ENCODE peak calls at places on chromosomes 2 and 18, in seven cellular contexts. T is pancreas, K is GM19239, F is A172, R is NCI-H2171 treated with DMSO at 0.1 percent for 48 hours, J is endothelial cell of umbilical vein, U is hepatic stellate cell. G is an unnamed sample.

GRCh38 chr2:21228041-21228895 is 104.5 kb downstream of the TDRD15 start:
- DNase-seq in J (no peak), T (no peak), U (no peak), R (no peak), F (no peak), K (no peak), G (no peak)

GRCh38 chr2:144357623-144358400 is 162.1 kb downstream of the ZEB2 start:
- DNase-seq in K (peak; percentile 25), R (no peak), T (no peak), J (peak; percentile 92), U (peak; percentile 73), F (peak; percentile 96), G (no peak)

GRCh38 chr2:242035858-242036652 is 166.5 kb downstream of the RTP5 start:
- DNase-seq in T (no peak), R (no peak), U (no peak), K (no peak), J (no peak), F (no peak), G (no peak)

GRCh38 chr2:212348501-212348900 is 190.1 kb downstream of the ERBB4 start:
- DNase-seq in R (no peak), K (no peak), J (no peak), F (no peak), T (no peak), U (no peak), G (no peak)

GRCh38 chr2:156322103-156322671 is 10.3 kb downstream of the NR4A2 start:
- DNase-seq in R (no peak), J (no peak), K (no peak), F (no peak), U (no peak), T (no peak), G (no peak)

GRCh38 chr2:157324331-157324843 is 1.2 kb downstream of the ERMN start:
- DNase-seq in F (no peak), U (no peak), K (no peak), T (no peak), J (no peak), R (no peak), G (no peak)

GRCh38 chr2:206083602-206084467 is 2.1 kb downstream of the INO80D start:
- DNase-seq in J (peak; percentile 24), K (peak; percentile 12), R (peak; percentile 40), F (no peak), T (no peak), U (no peak), G (no peak)

GRCh38 chr2:152047826-152048476 is 50.9 kb downstream of the CACNB4 start:
- DNase-seq in F (no peak), K (no peak), J (no peak), T (no peak), U (no peak), R (peak; percentile 45), G (no peak)

GRCh38 chr18:49875155-49875554 is 61.8 kb upstream of the ACAA2 start:
- DNase-seq in R (no peak), K (no peak), F (no peak), J (no peak), T (no peak), U (no peak), G (no peak)

GRCh38 chr2:38794235-38794946 is 16.4 kb downstream of the GEMIN6 start:
- DNase-seq in J (no peak), K (no peak), T (no peak), R (no peak), U (no peak), F (no peak), G (no peak)

GRCh38 chr18:3806656-3807055 is 356.7 kb downstream of the TGIF1 start:
- DNase-seq in U (no peak), K (no peak), J (no peak), T (no peak), R (peak; percentile 96), F (no peak), G (no peak)

GRCh38 chr2:100380681-100381080 is 36.8 kb downstream of the CHST10 start:
- DNase-seq in J (no peak), F (no peak), R (no peak), K (no peak), U (no peak), T (no peak), G (no peak)

GRCh38 chr2:223069988-223070387 is 18.0 kb downstream of the KCNE4 start:
- DNase-seq in R (no peak), K (no peak), U (no peak), J (no peak), F (no peak), T (no peak), G (no peak)